ENCODE peak calls at places on chromosomes 2 and 18, in four cellular contexts. Y is choroid plexus epithelial cell, U is adipocyte, B is NCI-H2171 treated with DMSO at 0.1 percent for 48 hours. O is an unnamed sample.

GRCh38 chr2:224925822-224926124 is 116.5 kb downstream of the DOCK10 start:
- DNase-seq in Y (no peak), U (peak), B (no peak), O (no peak)

GRCh38 chr2:57796527-57796926 is 250.1 kb upstream of the VRK2 start:
- DNase-seq in Y (no peak), U (peak), B (no peak), O (no peak)

GRCh38 chr2:202051499-202052161 is 18.0 kb downstream of the FZD7 start:
- DNase-seq in Y (peak), U (peak), B (no peak), O (no peak)

GRCh38 chr2:64651590-64651989 is 2.1 kb downstream of the SERTAD2 start:
- DNase-seq in Y (no peak), U (no peak), B (peak), O (no peak)

GRCh38 chr18:37397814-37398213 is 167.8 kb downstream of the CELF4 start:
- DNase-seq in Y (no peak), U (no peak), B (no peak), O (no peak)

GRCh38 chr2:67346718-67347407 is 50.3 kb upstream of the ETAA1 start:
- DNase-seq in Y (peak), U (peak), B (no peak), O (no peak)

GRCh38 chr2:39524756-39525635 is 87.9 kb upstream of the MAP4K3 start:
- DNase-seq in Y (peak), U (no peak), B (no peak), O (no peak)

GRCh38 chr2:173451137-173451536 is 96.5 kb downstream of the CDCA7 start:
- DNase-seq in Y (no peak), U (no peak), B (peak), O (peak)

GRCh38 chr2:17791121-17791902 is 24.9 kb upstream of the MSGN1 start:
- DNase-seq in Y (peak), U (peak), B (peak), O (no peak)

GRCh38 chr18:21741511-21742322 is 1.1 kb downstream of the MIB1 start:
- DNase-seq in Y (peak), U (peak), B (peak), O (peak)

O was measured in RPMI8226.